ENCODE peak calls at places on chromosomes 16 and 17, in seven cellular contexts. W is fibroblast of the aortic adventitia, C is GM12865, O is kidney, H is cardiac muscle cell, M is ascending aorta, P is tibial nerve. I is an unnamed sample.

GRCh38 chr17:82528484-82529265 is 9.1 kb downstream of the FOXK2 start:
- DNase-seq in W (no peak), C (peak; percentile 35), O (no peak), H (no peak), M (peak; percentile 77), P (no peak), I (no peak)

GRCh38 chr17:55895112-55895759 is 144.4 kb downstream of the PCTP start:
- DNase-seq in W (no peak), C (no peak), O (no peak), H (no peak), M (no peak), P (peak; percentile 12), I (no peak)

GRCh38 chr17:50096092-50096491 is 941 bp downstream of the PDK2 start:
- DNase-seq in W (no peak), C (no peak), O (peak; percentile 75), H (no peak), M (no peak), P (no peak), I (no peak)

GRCh38 chr17:596763-597644 is 117.6 kb downstream of the VPS53 start:
- DNase-seq in W (peak; percentile 74), C (peak; percentile 5), O (no peak), H (no peak), M (no peak), P (no peak), I (no peak)

GRCh38 chr16:6689643-6690042 is 643.0 kb upstream of the RBFOX1 start:
- DNase-seq in W (no peak), C (no peak), O (no peak), H (no peak), M (no peak), P (no peak), I (no peak)

GRCh38 chr16:7335991-7336634 is 3.5 kb downstream of the RBFOX1 start:
- DNase-seq in W (no peak), C (no peak), O (no peak), H (no peak), M (no peak), P (no peak), I (no peak)

GRCh38 chr17:32591428-32591827 is 104.6 kb downstream of the CDK5R1 start:
- DNase-seq in W (no peak), C (no peak), O (no peak), H (no peak), M (no peak), P (no peak), I (no peak)

GRCh38 chr17:63378411-63379076 is 67.6 kb downstream of the CYB561 start:
- DNase-seq in W (peak; percentile 89), C (no peak), O (no peak), H (no peak), M (no peak), P (no peak), I (no peak)

GRCh38 chr17:205176-205538 is 23.7 kb upstream of the DOC2B start:
- DNase-seq in W (no peak), C (no peak), O (peak; percentile 59), H (no peak), M (no peak), P (no peak), I (no peak)

GRCh38 chr17:46737331-46737730 is 81.2 kb downstream of the WNT3 start:
- DNase-seq in W (no peak), C (peak; percentile 6), O (no peak), H (no peak), M (no peak), P (no peak), I (no peak)

GRCh38 chr17:71878271-71878670 is 242.5 kb upstream of the SOX9 start:
- DNase-seq in W (no peak), C (no peak), O (no peak), H (no peak), M (no peak), P (no peak), I (no peak)

GRCh38 chr17:82875418-82875856 is 35.6 kb upstream of the ZNF750 start:
- DNase-seq in W (no peak), C (no peak), O (peak; percentile 78), H (no peak), M (no peak), P (no peak), I (no peak)

GRCh38 chr17:30550512-30551273 is 73.5 kb downstream of the GOSR1 start:
- DNase-seq in W (peak; percentile 18), C (peak; percentile 84), O (no peak), H (no peak), M (no peak), P (no peak), I (no peak)

GRCh38 chr16:12323007-12323699 is 346.6 kb downstream of the SNX29 start:
- DNase-seq in W (no peak), C (peak; percentile 83), O (no peak), H (no peak), M (no peak), P (no peak), I (no peak)

GRCh38 chr17:80265205-80266068 is 4.8 kb downstream of the RNF213 start:
- DNase-seq in W (no peak), C (peak; percentile 95), O (no peak), H (no peak), M (no peak), P (no peak), I (no peak)

GRCh38 chr17:3683054-3683511 is 12.9 kb downstream of the P2RX5 start:
- DNase-seq in W (no peak), C (peak; percentile 85), O (peak; percentile 62), H (peak; percentile 37), M (no peak), P (no peak), I (no peak)

GRCh38 chr16:13835935-13836334 is 84.0 kb upstream of the ERCC4 start:
- DNase-seq in W (no peak), C (no peak), O (no peak), H (no peak), M (no peak), P (no peak), I (no peak)

GRCh38 chr17:76271669-76272540 is 6.8 kb downstream of the UBALD2 start:
- DNase-seq in W (no peak), C (peak; percentile 98), O (peak; percentile 92), H (no peak), M (no peak), P (no peak), I (no peak)

GRCh38 chr17:36942031-36942599 is 4.8 kb downstream of the LHX1 start:
- DNase-seq in W (no peak), C (no peak), O (no peak), H (peak; percentile 49), M (no peak), P (no peak), I (no peak)

GRCh38 chr17:61185385-61185784 is 214.3 kb upstream of the TBX2 start:
- DNase-seq in W (no peak), C (no peak), O (no peak), H (no peak), M (no peak), P (no peak), I (no peak)

GRCh38 chr16:86029131-86029741 is 130.3 kb downstream of the IRF8 start:
- DNase-seq in W (peak; percentile 30), C (no peak), O (peak; percentile 89), H (no peak), M (no peak), P (no peak), I (no peak)

GRCh38 chr16:89326721-89327120 is 109.2 kb downstream of the ZNF778 start:
- DNase-seq in W (no peak), C (no peak), O (peak; percentile 49), H (no peak), M (no peak), P (no peak), I (no peak)
- H3K4me3 ChIP-seq in W (no peak overlapping the region), C (no peak overlapping the region), O (no peak overlapping the region), H (no peak overlapping the region), M (no peak overlapping the region), P (no peak overlapping the region), I (no peak overlapping the region)

DNA sequence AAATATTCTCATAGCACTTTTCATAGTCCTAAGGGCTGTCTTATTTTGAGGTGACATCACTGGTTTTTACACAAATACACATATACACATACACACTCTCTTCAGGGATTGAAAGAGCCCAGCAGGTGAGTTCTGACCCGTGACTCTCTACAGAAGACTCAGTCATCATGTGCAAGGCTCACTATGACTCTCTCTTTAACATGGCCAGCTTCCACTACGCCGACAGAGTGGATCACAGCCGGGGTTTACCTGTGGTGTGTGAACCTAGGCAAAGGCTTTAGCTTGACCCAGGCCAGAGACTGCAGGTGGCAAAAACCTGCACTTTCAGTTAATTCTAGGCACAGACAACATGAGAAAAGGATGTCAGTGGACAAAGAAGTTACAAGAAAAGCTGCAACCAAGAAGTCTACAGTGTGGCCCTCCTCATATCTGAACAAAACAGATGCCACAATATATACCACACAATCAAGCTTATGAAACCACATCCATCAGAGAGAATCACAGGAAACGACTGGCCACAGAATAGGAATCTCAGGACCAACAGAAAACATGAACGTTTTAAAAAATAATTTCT is 56.5 kb downstream of the CYTH1 start:
- DNase-seq in W (no peak), C (peak; percentile 85), O (no peak), H (no peak), M (no peak), P (no peak), I (no peak)
- H3K4me3 ChIP-seq in W (no peak overlapping the region), C (peak overlapping the region; percentile 63), O (no peak overlapping the region), H (no peak overlapping the region), M (no peak overlapping the region), P (no peak overlapping the region), I (no peak overlapping the region)

GRCh38 chr16:22195445-22195694 is 10.7 kb upstream of the EEF2K start:
- DNase-seq in W (no peak), C (no peak), O (no peak), H (no peak), M (no peak), P (no peak), I (no peak)
- H3K4me3 ChIP-seq in W (no peak overlapping the region), C (peak overlapping the region; percentile 14), O (no peak overlapping the region), H (no peak overlapping the region), M (no peak overlapping the region), P (no peak overlapping the region), I (no peak overlapping the region)

GRCh38 chr17:44307387-44308186 is 814 bp upstream of the RUNDC3A start:
- DNase-seq in W (peak; percentile 37), C (no peak), O (peak; percentile 84), H (peak; percentile 85), M (no peak), P (no peak), I (no peak)
- H3K4me3 ChIP-seq in W (peak overlapping the region; percentile 62), C (no peak overlapping the region), O (peak overlapping the region; percentile 23), H (peak overlapping the region; percentile 33), M (peak overlapping the region; percentile 59), P (peak overlapping the region; percentile 25), I (peak overlapping the region; percentile 49)

DNA sequence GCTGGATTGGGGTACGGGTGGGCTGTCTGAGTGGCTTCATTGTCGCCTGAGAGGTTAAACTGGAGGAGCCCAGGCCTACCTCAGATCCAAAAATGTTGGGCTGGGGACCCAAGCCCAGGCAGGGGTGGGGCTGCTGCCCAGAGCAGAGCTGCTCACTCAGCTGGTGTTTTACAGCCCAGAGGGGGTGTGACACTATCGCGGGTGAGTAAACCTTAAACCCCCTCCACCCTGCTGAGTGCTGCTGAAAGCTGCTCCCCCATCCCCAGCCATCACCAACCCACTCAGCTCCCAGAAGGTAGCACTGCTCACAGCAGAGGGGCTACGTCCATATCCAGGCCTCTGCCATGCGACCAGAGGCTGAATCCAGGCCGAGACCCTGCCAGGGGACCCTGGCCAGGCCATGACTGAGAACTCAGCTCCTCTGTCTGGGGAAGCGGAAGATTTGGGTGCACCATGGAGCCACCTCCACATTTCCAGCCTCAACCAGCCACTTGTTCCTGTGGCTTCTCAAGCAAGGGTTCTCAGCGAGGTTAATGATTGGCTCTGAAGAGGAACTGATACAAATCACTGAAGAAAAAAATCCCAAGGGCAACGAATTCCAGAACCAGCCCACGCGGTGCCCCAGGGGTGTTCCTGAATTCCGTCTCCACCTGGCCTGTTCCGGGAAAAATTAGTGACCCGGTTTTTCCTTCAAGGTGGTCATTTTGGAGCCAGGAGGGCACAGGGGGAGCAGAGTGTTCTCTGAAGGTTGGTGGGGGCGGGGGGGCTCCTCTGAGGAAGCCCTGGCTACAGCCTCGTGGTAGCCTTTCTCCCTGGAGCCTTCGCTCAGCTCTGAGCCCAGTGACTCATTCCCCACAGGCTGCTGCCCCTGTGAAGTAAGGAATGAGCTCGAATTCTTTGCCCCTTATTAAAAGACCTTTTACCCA is 9.4 kb upstream of the SLC16A5 start:
- DNase-seq in W (peak; percentile 66), C (peak; percentile 21), O (peak; percentile 95), H (no peak), M (peak; percentile 76), P (no peak), I (peak; percentile 68)
- H3K4me3 ChIP-seq in W (no peak overlapping the region), C (peak overlapping the region; percentile 63), O (no peak overlapping the region), H (no peak overlapping the region), M (peak overlapping the region; percentile 66), P (no peak overlapping the region), I (no peak overlapping the region)